ENCODE peak calls at places on chromosomes 5 and 9, in four cellular contexts. Q is H1, G is HepG2, Y is K562. D is an unnamed sample.

GRCh38 chr9:136618578-136619547 is 43.9 kb upstream of the EGFL7 start:
- DNase-seq in G (no peak), Q (no peak), Y (no peak), D (no peak)

GRCh38 chr5:33641722-33642505 is 201.1 kb downstream of the TARS1 start:
- DNase-seq in G (no peak), Q (no peak), Y (no peak), D (no peak)

GRCh38 chr9:110370316-110370715 is 32.7 kb upstream of the TXNDC8 start:
- DNase-seq in Q (no peak), Y (peak; percentile 38), G (no peak), D (no peak)

GRCh38 chr5:32612134-32612888 is 27.0 kb downstream of the SUB1 start:
- DNase-seq in Y (no peak), G (no peak), Q (no peak), D (no peak)

GRCh38 chr5:143644751-143645150 is 167.2 kb upstream of the HMHB1 start:
- DNase-seq in G (no peak), Y (no peak), Q (no peak), D (no peak)

GRCh38 chr9:118929317-118929716 is 439.9 kb downstream of the BRINP1 start:
- DNase-seq in Y (no peak), G (no peak), Q (no peak), D (no peak)

GRCh38 chr5:136213919-136214493 is 21.0 kb upstream of the SMIM32 start:
- DNase-seq in G (no peak), Y (no peak), Q (no peak), D (no peak)

GRCh38 chr5:127299678-127300077 is 9.1 kb downstream of the MEGF10 start:
- DNase-seq in Y (no peak), Q (no peak), G (no peak), D (no peak)

GRCh38 chr9:27561697-27562096 is 11.6 kb downstream of the C9orf72 start:
- DNase-seq in Q (no peak), Y (no peak), G (no peak), D (no peak)

GRCh38 chr5:56669534-56670483 is 145.5 kb upstream of the MAP3K1 start:
- DNase-seq in Y (no peak), Q (peak; percentile 47), G (peak; percentile 48), D (no peak)

GRCh38 chr5:43063731-43064171 is 23.6 kb upstream of the ANXA2R start:
- DNase-seq in G (no peak), Y (peak; percentile 45), Q (no peak), D (no peak)

GRCh38 chr5:127041571-127041970 is 11.2 kb upstream of the MARCHF3 start:
- DNase-seq in Q (no peak), Y (no peak), G (no peak), D (no peak)

GRCh38 chr5:174735498-174736350 is 11.3 kb downstream of the MSX2 start:
- DNase-seq in G (peak; percentile 5), Q (peak; percentile 73), Y (peak; percentile 40), D (peak; percentile 76)

GRCh38 chr5:104967806-104968205 is 1405.2 kb upstream of the NUDT12 start:
- DNase-seq in G (no peak), Q (no peak), Y (no peak), D (no peak)

DNA sequence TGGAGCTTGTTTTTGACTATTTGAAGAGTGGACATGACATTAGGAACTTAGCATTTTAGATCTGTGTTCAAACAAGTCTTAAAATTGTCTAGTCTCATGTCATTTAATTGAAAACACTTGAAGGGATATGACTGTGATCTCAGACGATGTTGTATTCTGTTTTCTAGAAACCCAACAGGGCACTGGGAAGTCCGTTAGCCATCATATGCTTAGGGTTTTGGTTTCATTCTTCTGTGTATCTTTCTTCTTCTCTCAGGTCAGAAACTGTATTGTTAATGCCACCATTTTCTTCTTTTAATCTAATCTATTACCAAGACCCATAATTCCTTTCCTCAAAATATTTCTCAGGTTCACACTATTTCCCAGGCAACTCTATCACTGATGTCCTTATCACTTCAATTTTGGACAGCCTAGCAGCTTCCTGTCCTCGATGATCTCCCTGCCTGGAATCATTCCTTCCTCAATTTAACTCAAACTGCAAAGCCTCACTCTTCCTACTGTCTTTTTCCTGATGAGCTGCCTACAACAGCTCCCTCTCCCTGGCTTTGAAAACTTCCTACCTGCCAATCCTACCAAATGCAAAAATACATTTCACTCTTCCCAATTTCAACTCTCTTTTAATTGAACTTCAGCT is 77.7 kb downstream of the MEF2C start:
- DNase-seq in G (no peak), Y (no peak), Q (no peak), D (no peak)
- TF ChIP-seq RNF2 in G (no peak), Y (no peak), Q (no peak), D (no peak)

GRCh38 chr9:99464568-99464967 is 242.5 kb downstream of the SEC61B start:
- DNase-seq in Q (no peak), G (no peak), Y (no peak), D (no peak)

GRCh38 chr9:99466104-99466503 is 244.0 kb downstream of the SEC61B start:
- DNase-seq in Y (no peak), G (no peak), Q (no peak), D (no peak)

GRCh38 chr9:99466787-99467186 is 244.7 kb downstream of the SEC61B start:
- DNase-seq in Q (no peak), G (peak; percentile 34), Y (no peak), D (no peak)

GRCh38 chr9:99463144-99463543 is 241.1 kb downstream of the SEC61B start:
- DNase-seq in Y (no peak), Q (no peak), G (no peak), D (no peak)

GRCh38 chr9:99465231-99465891 is 243.3 kb downstream of the SEC61B start:
- DNase-seq in Y (no peak), G (no peak), Q (no peak), D (no peak)
- TF ChIP-seq CHD2 in Y (no peak), G (no peak), Q (no peak), D (no peak)

DNA sequence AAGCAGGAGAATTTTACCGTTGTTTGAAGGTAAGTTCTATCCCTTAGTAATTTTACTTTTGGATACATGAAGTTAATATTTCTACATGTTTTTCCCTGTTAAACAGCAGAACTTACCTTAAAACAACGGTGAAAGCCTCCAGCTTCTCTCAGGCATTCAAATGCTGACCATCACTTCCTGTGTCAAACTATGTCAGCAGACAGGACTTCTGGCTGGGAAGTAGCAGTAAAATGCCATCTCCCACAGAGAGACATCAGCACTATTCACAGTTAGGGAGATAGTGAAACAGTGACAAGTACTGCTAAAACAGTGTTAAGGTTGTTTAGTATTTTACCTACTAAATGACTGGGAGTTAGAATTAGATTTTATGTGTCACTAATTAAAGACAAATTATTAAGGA is 34.2 kb upstream of the GOLGA1 start:
- DNase-seq in G (no peak), Q (no peak), Y (no peak), D (no peak)
- TF ChIP-seq RNF2 in G (no peak), Q (no peak), Y (no peak), D (no peak)

GRCh38 chr5:61280766-61281427 is 51.2 kb upstream of the ZSWIM6 start:
- DNase-seq in G (no peak), Y (no peak), Q (no peak), D (no peak)
- TF ChIP-seq CHD2 in G (no peak), Y (no peak), Q (no peak), D (no peak)

GRCh38 chr5:166535641-166536040 is 1755.8 kb upstream of the WWC1 start:
- DNase-seq in G (no peak), Q (no peak), Y (no peak), D (no peak)
- TF ChIP-seq RNF2 in G (no peak), Q (no peak), Y (no peak), D (no peak)

GRCh38 chr5:139194486-139194885 is 3.7 kb downstream of the SIL1 start:
- DNase-seq in G (no peak), Y (no peak), Q (no peak), D (no peak)

GRCh38 chr5:139190125-139190524 is 8.0 kb downstream of the SIL1 start:
- DNase-seq in G (no peak), Y (no peak), Q (no peak), D (no peak)

GRCh38 chr5:139197710-139198669 is at the start of gene SIL1:
- DNase-seq in Q (peak; percentile 93), G (peak; percentile 88), Y (peak; percentile 96), D (peak; percentile 93)

GRCh38 chr5:139188558-139189270 is 9.5 kb downstream of the SIL1 start:
- DNase-seq in Q (no peak), Y (peak; percentile 60), G (peak; percentile 32), D (no peak)

GRCh38 chr5:139193928-139194327 is 4.2 kb downstream of the SIL1 start:
- DNase-seq in Q (no peak), Y (no peak), G (peak; percentile 21), D (no peak)
- TF ChIP-seq CHD2 in Q (no peak), Y (no peak), G (no peak), D (no peak)